ENCODE peak calls at places on chromosomes 12 and 14, in nine cellular contexts. One of them, this sample, is unnamed.

GRCh38 chr14:70808023-70808401 is 1.3 kb downstream of the MAP3K9 start:
- DNase-seq in transverse colon: peak
- DNase-seq in aorta: no peak
- DNase-seq in testis: no peak
- DNase-seq in Caco-2: peak
- DNase-seq in upper lobe of left lung: no peak
- DNase-seq in stomach: peak
- DNase-seq in small intestine: peak
- DNase-seq in tibial artery: no peak
- DNase-seq in this sample: no peak

GRCh38 chr12:89542912-89543592 is 17.2 kb upstream of the POC1B start:
- DNase-seq in upper lobe of left lung: no peak
- DNase-seq in transverse colon: peak
- DNase-seq in Caco-2: peak
- DNase-seq in testis: peak
- DNase-seq in small intestine: peak
- DNase-seq in aorta: no peak
- DNase-seq in stomach: peak
- DNase-seq in tibial artery: peak
- DNase-seq in this sample: no peak

GRCh38 chr12:34350092-34351041 is 328.1 kb downstream of the ALG10 start:
- DNase-seq in tibial artery: no peak
- DNase-seq in stomach: no peak
- DNase-seq in small intestine: no peak
- DNase-seq in aorta: no peak
- DNase-seq in Caco-2: no peak
- DNase-seq in transverse colon: no peak
- DNase-seq in upper lobe of left lung: no peak
- DNase-seq in testis: no peak
- DNase-seq in this sample: no peak

GRCh38 chr14:96410119-96410518 is 18.2 kb downstream of the AK7 start:
- DNase-seq in stomach: no peak
- DNase-seq in testis: no peak
- DNase-seq in Caco-2: no peak
- DNase-seq in upper lobe of left lung: no peak
- DNase-seq in small intestine: no peak
- DNase-seq in tibial artery: no peak
- DNase-seq in aorta: no peak
- DNase-seq in transverse colon: no peak
- DNase-seq in this sample: no peak

GRCh38 chr12:123475256-123475703 is 17.3 kb downstream of the SNRNP35 start:
- DNase-seq in testis: no peak
- DNase-seq in Caco-2: no peak
- DNase-seq in small intestine: no peak
- DNase-seq in transverse colon: no peak
- DNase-seq in stomach: no peak
- DNase-seq in upper lobe of left lung: no peak
- DNase-seq in tibial artery: no peak
- DNase-seq in aorta: no peak
- DNase-seq in this sample: no peak

GRCh38 chr14:40447032-40447431 is 1014.8 kb upstream of the FBXO33 start:
- DNase-seq in upper lobe of left lung: no peak
- DNase-seq in stomach: no peak
- DNase-seq in small intestine: no peak
- DNase-seq in Caco-2: no peak
- DNase-seq in transverse colon: no peak
- DNase-seq in tibial artery: no peak
- DNase-seq in testis: no peak
- DNase-seq in aorta: no peak
- DNase-seq in this sample: no peak

GRCh38 chr12:6451348-6452244 is at the start of gene TAPBPL:
- DNase-seq in stomach: peak
- DNase-seq in upper lobe of left lung: peak
- DNase-seq in tibial artery: peak
- DNase-seq in Caco-2: peak
- DNase-seq in small intestine: peak
- DNase-seq in aorta: peak
- DNase-seq in testis: peak
- DNase-seq in transverse colon: peak
- DNase-seq in this sample: peak

GRCh38 chr14:40218282-40218941 is 786.2 kb upstream of the FBXO33 start:
- DNase-seq in aorta: no peak
- DNase-seq in testis: no peak
- DNase-seq in upper lobe of left lung: no peak
- DNase-seq in transverse colon: no peak
- DNase-seq in stomach: no peak
- DNase-seq in tibial artery: no peak
- DNase-seq in small intestine: no peak
- DNase-seq in Caco-2: no peak
- DNase-seq in this sample: no peak

GRCh38 chr14:44803239-44803905 is 158.4 kb downstream of the KLHL28 start:
- DNase-seq in Caco-2: peak
- DNase-seq in upper lobe of left lung: no peak
- DNase-seq in small intestine: peak
- DNase-seq in transverse colon: no peak
- DNase-seq in aorta: no peak
- DNase-seq in tibial artery: no peak
- DNase-seq in stomach: no peak
- DNase-seq in testis: no peak
- DNase-seq in this sample: no peak

GRCh38 chr12:6374028-6374780 is 1.2 kb downstream of the SCNN1A start:
- DNase-seq in testis: no peak
- DNase-seq in tibial artery: peak
- DNase-seq in upper lobe of left lung: peak
- DNase-seq in Caco-2: no peak
- DNase-seq in transverse colon: peak
- DNase-seq in small intestine: no peak
- DNase-seq in aorta: no peak
- DNase-seq in stomach: no peak
- DNase-seq in this sample: no peak

GRCh38 chr12:8823565-8824300 is 1.3 kb downstream of the A2ML1 start:
- DNase-seq in tibial artery: no peak
- DNase-seq in upper lobe of left lung: no peak
- DNase-seq in testis: peak
- DNase-seq in transverse colon: no peak
- DNase-seq in small intestine: peak
- DNase-seq in aorta: no peak
- DNase-seq in Caco-2: peak
- DNase-seq in stomach: no peak
- DNase-seq in this sample: no peak

GRCh38 chr14:28772613-28773012 is 6.0 kb downstream of the FOXG1 start:
- DNase-seq in upper lobe of left lung: no peak
- DNase-seq in transverse colon: no peak
- DNase-seq in small intestine: no peak
- DNase-seq in aorta: no peak
- DNase-seq in Caco-2: no peak
- DNase-seq in testis: no peak
- DNase-seq in tibial artery: no peak
- DNase-seq in stomach: no peak
- DNase-seq in this sample: no peak

GRCh38 chr12:15164997-15165659 is 56.1 kb downstream of the RERG start:
- DNase-seq in small intestine: no peak
- DNase-seq in tibial artery: peak
- DNase-seq in transverse colon: no peak
- DNase-seq in testis: no peak
- DNase-seq in stomach: no peak
- DNase-seq in aorta: no peak
- DNase-seq in upper lobe of left lung: no peak
- DNase-seq in Caco-2: no peak
- DNase-seq in this sample: no peak

GRCh38 chr12:52607314-52607713 is 6.1 kb upstream of the KRT72 start:
- DNase-seq in testis: no peak
- DNase-seq in tibial artery: no peak
- DNase-seq in aorta: no peak
- DNase-seq in upper lobe of left lung: no peak
- DNase-seq in small intestine: no peak
- DNase-seq in transverse colon: no peak
- DNase-seq in stomach: no peak
- DNase-seq in Caco-2: no peak
- DNase-seq in this sample: no peak

GRCh38 chr14:75522919-75523318 is 650 bp downstream of the BATF start:
- DNase-seq in Caco-2: no peak
- DNase-seq in upper lobe of left lung: no peak
- DNase-seq in aorta: no peak
- DNase-seq in tibial artery: no peak
- DNase-seq in testis: no peak
- DNase-seq in stomach: no peak
- DNase-seq in transverse colon: no peak
- DNase-seq in small intestine: no peak
- DNase-seq in this sample: no peak

GRCh38 chr14:75520852-75521251 is 1.4 kb upstream of the BATF start:
- DNase-seq in tibial artery: no peak
- DNase-seq in Caco-2: no peak
- DNase-seq in stomach: no peak
- DNase-seq in aorta: no peak
- DNase-seq in small intestine: no peak
- DNase-seq in transverse colon: no peak
- DNase-seq in testis: no peak
- DNase-seq in upper lobe of left lung: no peak
- DNase-seq in this sample: no peak

GRCh38 chr14:75521415-75522199 is 662 bp upstream of the BATF start:
- DNase-seq in Caco-2: peak
- DNase-seq in upper lobe of left lung: no peak
- DNase-seq in aorta: no peak
- DNase-seq in testis: no peak
- DNase-seq in transverse colon: no peak
- DNase-seq in small intestine: peak
- DNase-seq in stomach: no peak
- DNase-seq in tibial artery: no peak
- DNase-seq in this sample: no peak

GRCh38 chr14:75523771-75524171 is 1.5 kb downstream of the BATF start:
- DNase-seq in upper lobe of left lung: no peak
- DNase-seq in transverse colon: no peak
- DNase-seq in small intestine: no peak
- DNase-seq in testis: no peak
- DNase-seq in tibial artery: no peak
- DNase-seq in stomach: no peak
- DNase-seq in aorta: no peak
- DNase-seq in Caco-2: no peak
- DNase-seq in this sample: no peak

GRCh38 chr14:75522224-75522764 is at the start of gene BATF:
- DNase-seq in tibial artery: peak
- DNase-seq in aorta: no peak
- DNase-seq in stomach: peak
- DNase-seq in small intestine: peak
- DNase-seq in Caco-2: no peak
- DNase-seq in testis: no peak
- DNase-seq in upper lobe of left lung: peak
- DNase-seq in transverse colon: peak
- DNase-seq in this sample: no peak
- H3K4me3 ChIP-seq in tibial artery: peak
- H3K4me3 ChIP-seq in aorta: no peak
- H3K4me3 ChIP-seq in stomach: peak
- H3K4me3 ChIP-seq in small intestine: peak
- H3K4me3 ChIP-seq in Caco-2: no peak
- H3K4me3 ChIP-seq in testis: no peak
- H3K4me3 ChIP-seq in upper lobe of left lung: peak
- H3K4me3 ChIP-seq in transverse colon: peak
- H3K4me3 ChIP-seq in this sample: no peak

GRCh38 chr12:19034937-19035336 is 94.6 kb upstream of the PLEKHA5 start:
- DNase-seq in stomach: no peak
- DNase-seq in upper lobe of left lung: no peak
- DNase-seq in transverse colon: no peak
- DNase-seq in Caco-2: no peak
- DNase-seq in tibial artery: no peak
- DNase-seq in aorta: no peak
- DNase-seq in testis: no peak
- DNase-seq in small intestine: no peak
- DNase-seq in this sample: no peak

GRCh38 chr12:19036673-19037357 is 92.7 kb upstream of the PLEKHA5 start:
- DNase-seq in testis: no peak
- DNase-seq in stomach: no peak
- DNase-seq in small intestine: no peak
- DNase-seq in Caco-2: no peak
- DNase-seq in tibial artery: no peak
- DNase-seq in transverse colon: no peak
- DNase-seq in aorta: no peak
- DNase-seq in upper lobe of left lung: no peak
- DNase-seq in this sample: no peak

GRCh38 chr12:19039515-19039914 is 90.0 kb upstream of the PLEKHA5 start:
- DNase-seq in stomach: no peak
- DNase-seq in transverse colon: no peak
- DNase-seq in tibial artery: no peak
- DNase-seq in aorta: no peak
- DNase-seq in upper lobe of left lung: no peak
- DNase-seq in Caco-2: no peak
- DNase-seq in small intestine: no peak
- DNase-seq in testis: no peak
- DNase-seq in this sample: no peak

GRCh38 chr12:19035552-19035951 is 94.0 kb upstream of the PLEKHA5 start:
- DNase-seq in testis: no peak
- DNase-seq in small intestine: no peak
- DNase-seq in aorta: no peak
- DNase-seq in stomach: no peak
- DNase-seq in upper lobe of left lung: no peak
- DNase-seq in transverse colon: no peak
- DNase-seq in tibial artery: no peak
- DNase-seq in Caco-2: no peak
- DNase-seq in this sample: no peak

DNA sequence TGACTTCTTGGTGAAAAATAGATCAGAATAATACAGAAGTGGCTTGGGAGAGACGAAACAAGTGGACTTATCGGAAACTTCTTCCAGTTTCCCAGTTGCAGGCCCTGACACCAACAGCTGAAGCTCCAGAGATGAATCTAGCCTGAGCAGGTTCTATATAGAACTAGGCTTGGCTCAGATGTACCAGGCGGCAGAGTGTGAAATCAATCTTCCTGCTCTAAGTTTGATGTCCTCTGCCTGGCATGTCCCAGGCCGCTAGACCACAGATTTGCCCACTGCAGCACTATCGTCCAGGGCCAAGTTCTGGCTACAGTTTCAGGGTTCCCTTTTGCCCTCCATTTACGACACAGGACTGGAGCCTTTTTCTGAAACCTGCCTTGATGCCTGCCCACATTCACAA is 91.3 kb upstream of the PLEKHA5 start:
- DNase-seq in testis: no peak
- DNase-seq in upper lobe of left lung: no peak
- DNase-seq in transverse colon: no peak
- DNase-seq in aorta: no peak
- DNase-seq in stomach: no peak
- DNase-seq in small intestine: no peak
- DNase-seq in tibial artery: no peak
- DNase-seq in Caco-2: no peak
- DNase-seq in this sample: no peak
- H3K4me3 ChIP-seq in testis: no peak
- H3K4me3 ChIP-seq in upper lobe of left lung: no peak
- H3K4me3 ChIP-seq in transverse colon: no peak
- H3K4me3 ChIP-seq in aorta: no peak
- H3K4me3 ChIP-seq in stomach: no peak
- H3K4me3 ChIP-seq in small intestine: no peak
- H3K4me3 ChIP-seq in tibial artery: no peak
- H3K4me3 ChIP-seq in Caco-2: no peak
- H3K4me3 ChIP-seq in this sample: no peak

GRCh38 chr12:4050340-4050739 is 177.1 kb upstream of the PARP11 start:
- DNase-seq in Caco-2: no peak
- DNase-seq in aorta: no peak
- DNase-seq in stomach: no peak
- DNase-seq in small intestine: no peak
- DNase-seq in transverse colon: no peak
- DNase-seq in tibial artery: no peak
- DNase-seq in testis: no peak
- DNase-seq in upper lobe of left lung: no peak
- DNase-seq in this sample: no peak
- H3K4me3 ChIP-seq in Caco-2: no peak
- H3K4me3 ChIP-seq in aorta: no peak
- H3K4me3 ChIP-seq in stomach: no peak
- H3K4me3 ChIP-seq in small intestine: no peak
- H3K4me3 ChIP-seq in transverse colon: no peak
- H3K4me3 ChIP-seq in tibial artery: no peak
- H3K4me3 ChIP-seq in testis: no peak
- H3K4me3 ChIP-seq in upper lobe of left lung: no peak
- H3K4me3 ChIP-seq in this sample: no peak

GRCh38 chr12:124512667-124513296 is 54.6 kb downstream of the NCOR2 start:
- DNase-seq in testis: peak
- DNase-seq in small intestine: peak
- DNase-seq in aorta: peak
- DNase-seq in upper lobe of left lung: peak
- DNase-seq in Caco-2: no peak
- DNase-seq in tibial artery: peak
- DNase-seq in transverse colon: peak
- DNase-seq in stomach: peak
- DNase-seq in this sample: peak
- H3K4me3 ChIP-seq in testis: no peak
- H3K4me3 ChIP-seq in small intestine: no peak
- H3K4me3 ChIP-seq in aorta: no peak
- H3K4me3 ChIP-seq in upper lobe of left lung: no peak
- H3K4me3 ChIP-seq in Caco-2: no peak
- H3K4me3 ChIP-seq in tibial artery: no peak
- H3K4me3 ChIP-seq in transverse colon: no peak
- H3K4me3 ChIP-seq in stomach: no peak
- H3K4me3 ChIP-seq in this sample: no peak

This sample was measured in RWPE2.